ENCODE peak calls at places on chromosomes 1 and 21, in seven cellular contexts. F, D, O, M, V, Q and C are unnamed samples.
A peak's percentile ranks its signal among the peaks of the same experiment; 100 is the strongest.

GRCh38 chr1:207081106-207081505 is 7.6 kb upstream of the C4BPB start:
- DNase-seq in D (no peak), V (no peak), F (no peak), M (no peak), Q (no peak), O (no peak), C (no peak)

GRCh38 chr21:45541221-45542039 is 810 bp downstream of the SLC19A1 start:
- DNase-seq in F (no peak), V (peak; percentile 82), M (no peak), Q (peak; percentile 68), O (no peak), D (peak; percentile 85), C (peak; percentile 75)

GRCh38 chr1:42295816-42296215 is 39.2 kb downstream of the FOXJ3 start:
- DNase-seq in V (no peak), F (no peak), Q (no peak), M (no peak), D (no peak), O (no peak), C (no peak)

GRCh38 chr1:26786437-26787380 is 1.0 kb upstream of the PIGV start:
- DNase-seq in D (peak; percentile 94), M (no peak), Q (peak; percentile 66), F (no peak), V (peak; percentile 77), O (no peak), C (no peak)

GRCh38 chr1:20290624-20291597 is at the start of gene VWA5B1:
- DNase-seq in V (no peak), O (no peak), D (peak; percentile 51), F (no peak), M (no peak), Q (no peak), C (no peak)

GRCh38 chr21:32364387-32364786 is 28.4 kb downstream of the URB1 start:
- DNase-seq in D (no peak), Q (no peak), O (no peak), M (no peak), F (no peak), V (peak; percentile 62), C (no peak)

GRCh38 chr21:44952116-44952928 is 12.5 kb downstream of the SLX9 start:
- DNase-seq in M (no peak), Q (no peak), O (no peak), D (no peak), F (no peak), V (peak; percentile 90), C (no peak)

GRCh38 chr21:29072873-29073221 is 601 bp downstream of the CCT8 start:
- DNase-seq in V (no peak), M (no peak), F (no peak), D (peak; percentile 53), O (no peak), Q (peak; percentile 50), C (peak; percentile 42)

GRCh38 chr21:37916795-37917142 is 512 bp upstream of the KCNJ6 start:
- DNase-seq in M (no peak), D (no peak), V (no peak), O (no peak), Q (no peak), F (no peak), C (no peak)

GRCh38 chr1:10109372-10109771 is 76.6 kb downstream of the UBE4B start:
- DNase-seq in O (no peak), F (no peak), M (no peak), Q (no peak), D (no peak), V (no peak), C (no peak)

GRCh38 chr21:34880401-34880800 is 168.7 kb downstream of the RUNX1 start:
- DNase-seq in Q (no peak), M (no peak), V (no peak), F (no peak), D (no peak), O (no peak), C (no peak)
- H3K4me3 ChIP-seq in Q (no peak overlapping the region), M (no peak overlapping the region), V (no peak overlapping the region), F (peak overlapping the region; percentile 47), D (peak overlapping the region; percentile 99), O (no peak overlapping the region), C (no peak overlapping the region)

GRCh38 chr1:1407101-1407956 is at the start of gene MRPL20:
- DNase-seq in M (peak; percentile 71), O (peak; percentile 76), D (peak; percentile 95), V (peak; percentile 94), F (peak; percentile 63), Q (peak; percentile 95), C (peak; percentile 94)
- TF ChIP-seq CTCF in M (no peak), O (peak; percentile 10), D (no peak), V (no peak), F (no peak), Q (no peak), C (peak; percentile 19)

GRCh38 chr1:200528838-200529565 is 91.5 kb downstream of the KIF14 start:
- DNase-seq in Q (no peak), O (no peak), V (no peak), M (no peak), D (no peak), F (no peak), C (no peak)
- H3K4me3 ChIP-seq in Q (no peak overlapping the region), O (no peak overlapping the region), V (no peak overlapping the region), M (no peak overlapping the region), D (no peak overlapping the region), F (no peak overlapping the region), C (no peak overlapping the region)

GRCh38 chr1:3456964-3457909 is 2.8 kb downstream of the ARHGEF16 start:
- DNase-seq in O (no peak), Q (no peak), D (no peak), V (peak; percentile 14), M (no peak), F (no peak), C (no peak)
- TF ChIP-seq CTCF in O (no peak), Q (no peak), D (no peak), V (no peak), M (no peak), F (no peak), C (no peak)

GRCh38 chr1:180565472-180565871 is 6.7 kb downstream of the OVAAL start:
- DNase-seq in O (no peak), V (no peak), D (no peak), F (no peak), M (no peak), Q (no peak), C (no peak)
- H3K4me3 ChIP-seq in O (no peak overlapping the region), V (no peak overlapping the region), D (no peak overlapping the region), F (no peak overlapping the region), M (no peak overlapping the region), Q (no peak overlapping the region), C (no peak overlapping the region)

GRCh38 chr1:201408176-201408814 is 9.2 kb upstream of the LAD1 start:
- DNase-seq in V (peak; percentile 83), M (no peak), D (peak; percentile 64), Q (peak; percentile 70), O (no peak), F (peak; percentile 43), C (peak; percentile 82)
- TF ChIP-seq CTCF in V (peak; percentile 93), M (peak; percentile 65), D (peak; percentile 92), Q (peak; percentile 89), O (peak; percentile 56), F (peak; percentile 99), C (peak; percentile 98)